ENCODE peak calls at places on chromosomes 11 and 22, in six cellular contexts. One of them, this sample, is unnamed.

GRCh38 chr11:17479284-17480214 is 2.9 kb upstream of the ABCC8 start:
- DNase-seq in transverse colon: peak
- DNase-seq in esophagus muscularis mucosa: no peak
- DNase-seq in ovary: no peak
- DNase-seq in stomach: peak
- DNase-seq in tibial nerve: no peak
- DNase-seq in this sample: no peak

GRCh38 chr22:42931421-42932196 is 74.5 kb upstream of the ARFGAP3 start:
- DNase-seq in ovary: no peak
- DNase-seq in transverse colon: no peak
- DNase-seq in tibial nerve: no peak
- DNase-seq in esophagus muscularis mucosa: no peak
- DNase-seq in stomach: no peak
- DNase-seq in this sample: no peak

GRCh38 chr11:285021-285893 is 3.7 kb upstream of the PGGHG start:
- DNase-seq in tibial nerve: no peak
- DNase-seq in ovary: peak
- DNase-seq in transverse colon: no peak
- DNase-seq in esophagus muscularis mucosa: no peak
- DNase-seq in stomach: no peak
- DNase-seq in this sample: peak

GRCh38 chr11:12626616-12627015 is 47.6 kb upstream of the TEAD1 start:
- DNase-seq in tibial nerve: no peak
- DNase-seq in stomach: no peak
- DNase-seq in transverse colon: no peak
- DNase-seq in ovary: no peak
- DNase-seq in esophagus muscularis mucosa: no peak
- DNase-seq in this sample: no peak

GRCh38 chr11:62865641-62866040 is 15.1 kb upstream of the SLC3A2 start:
- DNase-seq in esophagus muscularis mucosa: no peak
- DNase-seq in ovary: no peak
- DNase-seq in stomach: no peak
- DNase-seq in tibial nerve: no peak
- DNase-seq in transverse colon: no peak
- DNase-seq in this sample: no peak

GRCh38 chr11:2510626-2511402 is 66.0 kb downstream of the KCNQ1 start:
- DNase-seq in ovary: no peak
- DNase-seq in transverse colon: peak
- DNase-seq in tibial nerve: no peak
- DNase-seq in esophagus muscularis mucosa: peak
- DNase-seq in stomach: peak
- DNase-seq in this sample: no peak

GRCh38 chr22:31272522-31273446 is 19.5 kb downstream of the PIK3IP1 start:
- DNase-seq in transverse colon: peak
- DNase-seq in stomach: peak
- DNase-seq in ovary: no peak
- DNase-seq in esophagus muscularis mucosa: no peak
- DNase-seq in tibial nerve: peak
- DNase-seq in this sample: peak

GRCh38 chr11:33655842-33656600 is 44.6 kb downstream of the C11orf91 start:
- DNase-seq in esophagus muscularis mucosa: peak
- DNase-seq in tibial nerve: no peak
- DNase-seq in ovary: no peak
- DNase-seq in stomach: no peak
- DNase-seq in transverse colon: no peak
- DNase-seq in this sample: no peak

GRCh38 chr22:29004647-29005371 is 56.8 kb downstream of the C22orf31 start:
- DNase-seq in transverse colon: peak
- DNase-seq in stomach: peak
- DNase-seq in ovary: peak
- DNase-seq in tibial nerve: no peak
- DNase-seq in esophagus muscularis mucosa: no peak
- DNase-seq in this sample: no peak

GRCh38 chr11:206516-207212 is 535 bp downstream of the BET1L start:
- DNase-seq in transverse colon: peak
- DNase-seq in ovary: no peak
- DNase-seq in tibial nerve: no peak
- DNase-seq in esophagus muscularis mucosa: no peak
- DNase-seq in stomach: peak
- DNase-seq in this sample: peak

GRCh38 chr11:99535819-99536218 is 515.1 kb downstream of the CNTN5 start:
- DNase-seq in ovary: no peak
- DNase-seq in tibial nerve: no peak
- DNase-seq in esophagus muscularis mucosa: no peak
- DNase-seq in transverse colon: no peak
- DNase-seq in stomach: no peak
- DNase-seq in this sample: no peak

GRCh38 chr11:133832096-133833081 is 12.9 kb downstream of the SPATA19 start:
- DNase-seq in stomach: no peak
- DNase-seq in ovary: no peak
- DNase-seq in esophagus muscularis mucosa: peak
- DNase-seq in tibial nerve: no peak
- DNase-seq in transverse colon: no peak
- DNase-seq in this sample: no peak

DNA sequence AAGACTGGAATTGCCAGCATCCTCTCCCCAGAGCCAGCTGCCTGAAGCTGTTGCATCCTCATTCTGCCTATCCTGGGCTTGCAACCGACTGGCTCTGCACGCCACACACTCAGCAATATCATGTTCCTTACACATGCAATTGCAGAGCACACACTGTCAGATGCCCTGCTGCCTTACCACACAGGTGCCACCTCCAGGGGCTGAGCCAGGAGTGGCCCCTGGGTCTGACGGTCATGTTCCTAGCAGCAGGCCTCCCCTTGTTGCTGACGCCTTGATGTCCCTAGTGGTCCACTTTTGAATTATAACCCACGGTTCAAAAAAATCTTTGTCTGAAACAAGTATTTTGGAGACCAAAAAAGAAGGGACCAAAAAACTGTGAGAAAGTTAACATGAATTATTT is 18.5 kb upstream of the OR8B8 start:
- DNase-seq in transverse colon: no peak
- DNase-seq in ovary: no peak
- DNase-seq in esophagus muscularis mucosa: no peak
- DNase-seq in tibial nerve: no peak
- DNase-seq in stomach: no peak
- DNase-seq in this sample: no peak
- TF ChIP-seq CTCF in transverse colon: no peak
- TF ChIP-seq CTCF in ovary: no peak
- TF ChIP-seq CTCF in esophagus muscularis mucosa: no peak
- TF ChIP-seq CTCF in tibial nerve: no peak
- TF ChIP-seq CTCF in stomach: no peak
- TF ChIP-seq CTCF in this sample: no peak

GRCh38 chr11:46522682-46523281 is 71.0 kb downstream of the AMBRA1 start:
- DNase-seq in tibial nerve: no peak
- DNase-seq in transverse colon: no peak
- DNase-seq in stomach: no peak
- DNase-seq in esophagus muscularis mucosa: no peak
- DNase-seq in ovary: no peak
- DNase-seq in this sample: no peak
- TF ChIP-seq EP300 in tibial nerve: no peak
- TF ChIP-seq EP300 in transverse colon: no peak
- TF ChIP-seq EP300 in stomach: no peak
- TF ChIP-seq EP300 in esophagus muscularis mucosa: no peak
- TF ChIP-seq EP300 in ovary: no peak
- TF ChIP-seq EP300 in this sample: no peak

GRCh38 chr11:130160460-130161090 is 993 bp downstream of the ST14 start:
- DNase-seq in esophagus muscularis mucosa: no peak
- DNase-seq in tibial nerve: no peak
- DNase-seq in stomach: no peak
- DNase-seq in ovary: no peak
- DNase-seq in transverse colon: no peak
- DNase-seq in this sample: no peak

GRCh38 chr11:130157840-130158239 is 1.7 kb upstream of the ST14 start:
- DNase-seq in ovary: no peak
- DNase-seq in transverse colon: no peak
- DNase-seq in esophagus muscularis mucosa: no peak
- DNase-seq in tibial nerve: no peak
- DNase-seq in stomach: no peak
- DNase-seq in this sample: no peak

GRCh38 chr11:130161441-130161840 is 1.9 kb downstream of the ST14 start:
- DNase-seq in transverse colon: no peak
- DNase-seq in tibial nerve: no peak
- DNase-seq in stomach: no peak
- DNase-seq in ovary: no peak
- DNase-seq in esophagus muscularis mucosa: no peak
- DNase-seq in this sample: no peak

GRCh38 chr11:130159139-130159538 is 443 bp upstream of the ST14 start:
- DNase-seq in transverse colon: no peak
- DNase-seq in tibial nerve: no peak
- DNase-seq in stomach: no peak
- DNase-seq in esophagus muscularis mucosa: no peak
- DNase-seq in ovary: no peak
- DNase-seq in this sample: no peak

GRCh38 chr11:130159657-130160459 is at the start of gene ST14:
- DNase-seq in tibial nerve: no peak
- DNase-seq in esophagus muscularis mucosa: no peak
- DNase-seq in stomach: peak
- DNase-seq in transverse colon: peak
- DNase-seq in ovary: no peak
- DNase-seq in this sample: no peak
- TF ChIP-seq POLR2A in tibial nerve: no peak
- TF ChIP-seq POLR2A in esophagus muscularis mucosa: no peak
- TF ChIP-seq POLR2A in stomach: no peak
- TF ChIP-seq POLR2A in transverse colon: peak
- TF ChIP-seq POLR2A in ovary: no peak
- TF ChIP-seq POLR2A in this sample: no peak

DNA sequence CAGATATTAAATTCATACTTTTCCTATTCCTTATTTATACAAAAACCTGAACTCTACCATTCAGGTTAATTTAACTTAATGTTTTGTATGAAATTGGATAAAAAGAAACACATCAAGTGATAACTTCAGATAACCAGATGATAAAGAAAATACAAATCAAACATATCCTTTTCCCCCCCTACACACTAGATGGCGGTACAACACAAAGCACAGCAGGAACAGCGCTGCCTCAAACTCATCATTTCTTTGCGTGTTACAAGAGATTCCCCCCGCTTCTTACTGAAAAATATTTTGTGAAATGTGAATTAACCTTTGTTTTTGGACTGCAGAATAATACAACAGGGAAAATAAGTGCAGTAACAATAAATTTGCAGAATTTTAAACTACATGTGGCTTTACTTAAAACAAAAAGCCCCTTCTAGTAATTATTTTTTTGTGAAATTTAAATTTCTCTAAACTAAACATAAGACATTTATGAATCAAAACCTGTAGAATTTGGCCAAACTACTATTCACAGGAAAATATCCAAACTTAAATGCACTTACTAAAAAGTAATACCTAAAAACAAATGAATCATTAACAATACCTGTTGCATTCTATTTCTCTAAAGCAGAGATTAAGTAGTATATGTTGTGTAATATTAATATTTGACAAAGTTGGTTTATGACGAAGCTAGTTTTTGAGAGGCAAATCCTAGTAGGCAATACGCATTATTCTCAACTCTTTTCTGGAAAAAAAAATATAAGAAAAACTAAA is 74.4 kb downstream of the ARHGAP32 start:
- DNase-seq in tibial nerve: peak
- DNase-seq in ovary: no peak
- DNase-seq in stomach: peak
- DNase-seq in esophagus muscularis mucosa: no peak
- DNase-seq in transverse colon: peak
- DNase-seq in this sample: no peak
- TF ChIP-seq CTCF in tibial nerve: peak
- TF ChIP-seq CTCF in ovary: peak
- TF ChIP-seq CTCF in stomach: peak
- TF ChIP-seq CTCF in esophagus muscularis mucosa: peak
- TF ChIP-seq CTCF in transverse colon: peak
- TF ChIP-seq CTCF in this sample: peak

DNA sequence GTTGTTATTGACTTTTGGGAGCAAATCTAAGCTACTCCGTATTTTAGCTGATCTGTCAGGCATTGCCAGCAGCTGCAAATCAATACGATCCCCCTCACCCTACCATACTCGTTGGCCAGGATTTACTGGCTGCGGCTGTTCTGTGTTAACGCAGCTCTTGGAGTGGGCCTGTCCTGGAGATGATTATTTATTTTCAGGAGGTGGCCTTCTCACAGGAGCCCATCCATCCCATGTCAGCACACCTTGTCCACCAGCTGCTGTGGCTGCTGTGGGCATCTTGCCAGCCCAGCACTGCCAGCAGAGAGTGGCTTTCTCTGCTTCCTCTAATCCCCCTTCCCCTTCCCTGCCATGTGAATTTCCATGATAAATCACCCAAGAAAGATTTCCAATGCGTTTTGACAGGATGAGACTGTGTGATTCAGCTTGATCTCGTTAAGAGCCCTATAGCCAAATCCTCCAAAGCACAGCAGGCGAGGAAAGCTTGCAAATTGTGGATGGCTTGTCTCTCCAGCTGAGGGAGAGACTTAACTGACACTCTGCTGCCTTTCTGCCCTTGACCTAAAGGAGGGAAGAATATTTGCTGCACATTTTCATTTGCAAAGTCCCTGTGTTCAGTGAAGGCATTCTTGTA is 309.1 kb upstream of the C11orf87 start:
- DNase-seq in ovary: no peak
- DNase-seq in tibial nerve: no peak
- DNase-seq in stomach: no peak
- DNase-seq in esophagus muscularis mucosa: no peak
- DNase-seq in transverse colon: no peak
- DNase-seq in this sample: no peak
- TF ChIP-seq EP300 in ovary: no peak
- TF ChIP-seq EP300 in tibial nerve: no peak
- TF ChIP-seq EP300 in stomach: no peak
- TF ChIP-seq EP300 in esophagus muscularis mucosa: no peak
- TF ChIP-seq EP300 in transverse colon: no peak
- TF ChIP-seq EP300 in this sample: no peak

GRCh38 chr22:38315801-38316339 is 1.4 kb downstream of the CSNK1E start:
- DNase-seq in esophagus muscularis mucosa: no peak
- DNase-seq in ovary: peak
- DNase-seq in stomach: no peak
- DNase-seq in transverse colon: no peak
- DNase-seq in tibial nerve: no peak
- DNase-seq in this sample: no peak

GRCh38 chr22:38317995-38318715 is 922 bp upstream of the CSNK1E start:
- DNase-seq in ovary: peak
- DNase-seq in stomach: peak
- DNase-seq in tibial nerve: peak
- DNase-seq in esophagus muscularis mucosa: no peak
- DNase-seq in transverse colon: peak
- DNase-seq in this sample: peak

GRCh38 chr22:38317237-38317994 is at the start of gene CSNK1E:
- DNase-seq in ovary: peak
- DNase-seq in transverse colon: peak
- DNase-seq in esophagus muscularis mucosa: no peak
- DNase-seq in tibial nerve: peak
- DNase-seq in stomach: peak
- DNase-seq in this sample: peak

GRCh38 chr22:38314992-38315800 is 2.0 kb downstream of the CSNK1E start:
- DNase-seq in esophagus muscularis mucosa: no peak
- DNase-seq in stomach: peak
- DNase-seq in transverse colon: peak
- DNase-seq in ovary: peak
- DNase-seq in tibial nerve: no peak
- DNase-seq in this sample: no peak

GRCh38 chr22:38316340-38317236 is 645 bp downstream of the CSNK1E start:
- DNase-seq in ovary: peak
- DNase-seq in stomach: peak
- DNase-seq in tibial nerve: peak
- DNase-seq in esophagus muscularis mucosa: no peak
- DNase-seq in transverse colon: peak
- DNase-seq in this sample: peak
- TF ChIP-seq POLR2A in ovary: peak
- TF ChIP-seq POLR2A in stomach: no peak
- TF ChIP-seq POLR2A in tibial nerve: no peak
- TF ChIP-seq POLR2A in esophagus muscularis mucosa: peak
- TF ChIP-seq POLR2A in transverse colon: peak
- TF ChIP-seq POLR2A in this sample: peak

This sample was measured in sigmoid colon.